ENCODE peak calls at places on chromosomes 11 and 22, in six cellular contexts. One of them, this sample, is unnamed.

GRCh38 chr11:95917188-95918036 is 6.5 kb downstream of the MTMR2 start:
- DNase-seq in HCT116: no peak
- DNase-seq in germinal center: no peak
- DNase-seq in right cardiac atrium: no peak
- DNase-seq in Daoy: no peak
- DNase-seq in EL: no peak
- DNase-seq in this sample: peak

GRCh38 chr11:133845413-133845812 is at the start of gene SPATA19:
- DNase-seq in Daoy: no peak
- DNase-seq in germinal center: no peak
- DNase-seq in EL: no peak
- DNase-seq in right cardiac atrium: no peak
- DNase-seq in HCT116: no peak
- DNase-seq in this sample: no peak

GRCh38 chr11:94539420-94539819 is 4.3 kb upstream of the FUT4 start:
- DNase-seq in EL: no peak
- DNase-seq in HCT116: no peak
- DNase-seq in right cardiac atrium: no peak
- DNase-seq in germinal center: no peak
- DNase-seq in Daoy: no peak
- DNase-seq in this sample: no peak

GRCh38 chr11:57109331-57109730 is 72.4 kb upstream of the LRRC55 start:
- DNase-seq in right cardiac atrium: no peak
- DNase-seq in germinal center: no peak
- DNase-seq in Daoy: no peak
- DNase-seq in EL: no peak
- DNase-seq in HCT116: no peak
- DNase-seq in this sample: no peak

GRCh38 chr22:48803993-48804810 is 1023.5 kb downstream of the BRD1 start:
- DNase-seq in EL: no peak
- DNase-seq in germinal center: no peak
- DNase-seq in Daoy: no peak
- DNase-seq in right cardiac atrium: peak
- DNase-seq in HCT116: no peak
- DNase-seq in this sample: no peak

GRCh38 chr22:48568736-48569330 is 1258.8 kb downstream of the BRD1 start:
- DNase-seq in EL: no peak
- DNase-seq in HCT116: no peak
- DNase-seq in germinal center: no peak
- DNase-seq in right cardiac atrium: peak
- DNase-seq in Daoy: no peak
- DNase-seq in this sample: no peak

GRCh38 chr22:21832291-21833290 is 34.9 kb downstream of the MAPK1 start:
- DNase-seq in EL: peak
- DNase-seq in germinal center: no peak
- DNase-seq in right cardiac atrium: no peak
- DNase-seq in Daoy: no peak
- DNase-seq in HCT116: no peak
- DNase-seq in this sample: no peak

GRCh38 chr11:46277313-46277622 is 194 bp upstream of the CREB3L1 start:
- DNase-seq in right cardiac atrium: no peak
- DNase-seq in HCT116: no peak
- DNase-seq in germinal center: no peak
- DNase-seq in Daoy: no peak
- DNase-seq in EL: peak
- DNase-seq in this sample: peak

GRCh38 chr11:104572279-104572678 is 326.0 kb downstream of the CASP12 start:
- DNase-seq in Daoy: no peak
- DNase-seq in right cardiac atrium: no peak
- DNase-seq in HCT116: no peak
- DNase-seq in EL: peak
- DNase-seq in germinal center: no peak
- DNase-seq in this sample: no peak

GRCh38 chr11:109422755-109423113 is 744 bp downstream of the C11orf87 start:
- DNase-seq in HCT116: no peak
- DNase-seq in right cardiac atrium: no peak
- DNase-seq in Daoy: no peak
- DNase-seq in EL: no peak
- DNase-seq in germinal center: no peak
- DNase-seq in this sample: no peak

GRCh38 chr11:73225001-73225686 is 7.1 kb downstream of the P2RY2 start:
- DNase-seq in germinal center: no peak
- DNase-seq in EL: no peak
- DNase-seq in right cardiac atrium: peak
- DNase-seq in Daoy: no peak
- DNase-seq in HCT116: no peak
- DNase-seq in this sample: no peak

GRCh38 chr11:99739464-99740089 is 718.8 kb downstream of the CNTN5 start:
- DNase-seq in HCT116: no peak
- DNase-seq in right cardiac atrium: no peak
- DNase-seq in Daoy: peak
- DNase-seq in germinal center: no peak
- DNase-seq in EL: peak
- DNase-seq in this sample: peak

GRCh38 chr22:46061431-46062231 is 84.7 kb upstream of the WNT7B start:
- DNase-seq in HCT116: no peak
- DNase-seq in Daoy: no peak
- DNase-seq in right cardiac atrium: peak
- DNase-seq in EL: no peak
- DNase-seq in germinal center: no peak
- DNase-seq in this sample: no peak

GRCh38 chr11:134634897-134635831 is 223.1 kb upstream of the B3GAT1 start:
- DNase-seq in Daoy: no peak
- DNase-seq in germinal center: no peak
- DNase-seq in HCT116: no peak
- DNase-seq in right cardiac atrium: no peak
- DNase-seq in EL: no peak
- DNase-seq in this sample: no peak

GRCh38 chr11:128361451-128362020 is 225.8 kb downstream of the ETS1 start:
- DNase-seq in EL: peak
- DNase-seq in HCT116: no peak
- DNase-seq in right cardiac atrium: no peak
- DNase-seq in germinal center: peak
- DNase-seq in Daoy: peak
- DNase-seq in this sample: no peak

GRCh38 chr11:131464024-131464423 is 93.6 kb downstream of the NTM start:
- DNase-seq in EL: no peak
- DNase-seq in HCT116: no peak
- DNase-seq in right cardiac atrium: no peak
- DNase-seq in germinal center: no peak
- DNase-seq in Daoy: no peak
- DNase-seq in this sample: no peak

GRCh38 chr11:123454060-123454651 is 24.1 kb downstream of the GRAMD1B start:
- DNase-seq in EL: peak
- DNase-seq in HCT116: peak
- DNase-seq in germinal center: no peak
- DNase-seq in Daoy: peak
- DNase-seq in right cardiac atrium: no peak
- DNase-seq in this sample: peak

GRCh38 chr22:22120160-22120559 is 124.4 kb upstream of the VPREB1 start:
- DNase-seq in right cardiac atrium: no peak
- DNase-seq in Daoy: no peak
- DNase-seq in EL: no peak
- DNase-seq in HCT116: no peak
- DNase-seq in germinal center: no peak
- DNase-seq in this sample: no peak

GRCh38 chr11:10770626-10771254 is 19.7 kb downstream of the CTR9 start:
- DNase-seq in right cardiac atrium: peak
- DNase-seq in EL: peak
- DNase-seq in Daoy: peak
- DNase-seq in germinal center: peak
- DNase-seq in HCT116: peak
- DNase-seq in this sample: peak

GRCh38 chr11:62146476-62147200 is 22.8 kb downstream of the INCENP start:
- DNase-seq in right cardiac atrium: no peak
- DNase-seq in HCT116: no peak
- DNase-seq in Daoy: no peak
- DNase-seq in EL: no peak
- DNase-seq in germinal center: no peak
- DNase-seq in this sample: no peak

GRCh38 chr11:12569499-12570040 is 104.7 kb upstream of the TEAD1 start:
- DNase-seq in Daoy: peak
- DNase-seq in germinal center: no peak
- DNase-seq in right cardiac atrium: no peak
- DNase-seq in EL: peak
- DNase-seq in HCT116: no peak
- DNase-seq in this sample: no peak

GRCh38 chr11:31303644-31304043 is 65.9 kb downstream of the DCDC1 start:
- DNase-seq in germinal center: no peak
- DNase-seq in Daoy: no peak
- DNase-seq in right cardiac atrium: no peak
- DNase-seq in EL: no peak
- DNase-seq in HCT116: no peak
- DNase-seq in this sample: no peak

GRCh38 chr22:37069719-37070118 is 18.2 kb downstream of the KCTD17 start:
- DNase-seq in germinal center: no peak
- DNase-seq in HCT116: no peak
- DNase-seq in EL: no peak
- DNase-seq in Daoy: no peak
- DNase-seq in right cardiac atrium: peak
- DNase-seq in this sample: no peak

This sample was measured in RWPE1.